ENCODE peak calls at places on chromosomes 5 and 9, in five cellular contexts. V is GM23248, Z is cardiac muscle cell, S is PC-3, M is psoas muscle. T is an unnamed sample.

GRCh38 chr5:163789870-163790269 is 284.5 kb downstream of the MAT2B start:
- DNase-seq in V (peak; percentile 10), Z (no peak), S (peak; percentile 8), M (no peak), T (no peak)

GRCh38 chr9:126298319-126298801 is 28.3 kb upstream of the MVB12B start:
- DNase-seq in V (no peak), Z (no peak), S (no peak), M (no peak), T (no peak)

GRCh38 chr5:174423538-174423937 is 300.8 kb upstream of the MSX2 start:
- DNase-seq in V (no peak), Z (no peak), S (no peak), M (no peak), T (no peak)

GRCh38 chr9:19720374-19720773 is 68.5 kb downstream of the SLC24A2 start:
- DNase-seq in V (peak; percentile 50), Z (peak; percentile 70), S (peak; percentile 42), M (no peak), T (no peak)

GRCh38 chr5:53201746-53202145 is 92.2 kb upstream of the MOCS2 start:
- DNase-seq in V (no peak), Z (no peak), S (no peak), M (no peak), T (no peak)

GRCh38 chr9:105425817-105426433 is 21.9 kb upstream of the FSD1L start:
- DNase-seq in V (peak; percentile 68), Z (peak; percentile 56), S (peak; percentile 50), M (no peak), T (no peak)

GRCh38 chr9:70257512-70257911 is 1.3 kb upstream of the SMC5 start:
- DNase-seq in V (no peak), Z (no peak), S (no peak), M (no peak), T (no peak)

GRCh38 chr9:124266139-124266825 is 8.5 kb downstream of the NEK6 start:
- DNase-seq in V (peak; percentile 61), Z (no peak), S (no peak), M (no peak), T (no peak)

GRCh38 chr9:136386018-136386417 is 12.5 kb upstream of the CARD9 start:
- DNase-seq in V (no peak), Z (no peak), S (no peak), M (no peak), T (no peak)

GRCh38 chr9:131862261-131862660 is 122.4 kb upstream of the RAPGEF1 start:
- DNase-seq in V (no peak), Z (no peak), S (no peak), M (no peak), T (no peak)

GRCh38 chr5:139642213-139642612 is 5.9 kb upstream of the CXXC5 start:
- DNase-seq in V (no peak), Z (no peak), S (no peak), M (no peak), T (peak; percentile 12)

GRCh38 chr5:140966293-140967225 is at the start of gene PCDHAC2:
- DNase-seq in V (peak; percentile 26), Z (peak; percentile 54), S (peak; percentile 60), M (peak; percentile 30), T (no peak)

GRCh38 chr5:87769137-87769536 is 356.4 kb upstream of the CCNH start:
- DNase-seq in V (no peak), Z (no peak), S (peak; percentile 94), M (no peak), T (no peak)

GRCh38 chr9:126533911-126534300 is 79.8 kb upstream of the LMX1B start:
- DNase-seq in V (no peak), Z (no peak), S (no peak), M (no peak), T (no peak)

GRCh38 chr5:66518052-66518451 is 78.1 kb upstream of the MAST4 start:
- DNase-seq in V (no peak), Z (no peak), S (no peak), M (no peak), T (no peak)

GRCh38 chr5:54722846-54723433 is 205.4 kb downstream of the SNX18 start:
- DNase-seq in V (peak; percentile 44), Z (no peak), S (peak; percentile 12), M (no peak), T (no peak)

GRCh38 chr9:121567142-121568100 is 67.8 kb upstream of the GGTA1 start:
- DNase-seq in V (peak; percentile 57), Z (peak; percentile 17), S (no peak), M (peak; percentile 46), T (no peak)

GRCh38 chr9:87603854-87604490 is 106.3 kb downstream of the DAPK1 start:
- DNase-seq in V (no peak), Z (no peak), S (no peak), M (no peak), T (no peak)

GRCh38 chr5:74173260-74173659 is 467.3 kb downstream of the ENC1 start:
- DNase-seq in V (no peak), Z (no peak), S (no peak), M (no peak), T (no peak)

GRCh38 chr9:127873886-127874285 is 3.6 kb downstream of the AK1 start:
- DNase-seq in V (peak; percentile 74), Z (peak; percentile 45), S (no peak), M (peak; percentile 85), T (peak; percentile 41)

GRCh38 chr5:93579561-93580386 is 1.2 kb downstream of the NR2F1-AS1 start:
- DNase-seq in V (peak; percentile 77), Z (peak; percentile 68), S (peak; percentile 51), M (peak; percentile 39), T (no peak)

GRCh38 chr5:93581738-93582414 is 857 bp upstream of the NR2F1-AS1 start:
- DNase-seq in V (peak; percentile 70), Z (peak; percentile 85), S (peak; percentile 54), M (no peak), T (no peak)

GRCh38 chr5:93578179-93578812 is 2.7 kb downstream of the NR2F1-AS1 start:
- DNase-seq in V (no peak), Z (no peak), S (no peak), M (no peak), T (no peak)

GRCh38 chr5:93578813-93579560 is 2.0 kb downstream of the NR2F1-AS1 start:
- DNase-seq in V (no peak), Z (peak; percentile 85), S (peak; percentile 89), M (peak; percentile 49), T (no peak)

DNA sequence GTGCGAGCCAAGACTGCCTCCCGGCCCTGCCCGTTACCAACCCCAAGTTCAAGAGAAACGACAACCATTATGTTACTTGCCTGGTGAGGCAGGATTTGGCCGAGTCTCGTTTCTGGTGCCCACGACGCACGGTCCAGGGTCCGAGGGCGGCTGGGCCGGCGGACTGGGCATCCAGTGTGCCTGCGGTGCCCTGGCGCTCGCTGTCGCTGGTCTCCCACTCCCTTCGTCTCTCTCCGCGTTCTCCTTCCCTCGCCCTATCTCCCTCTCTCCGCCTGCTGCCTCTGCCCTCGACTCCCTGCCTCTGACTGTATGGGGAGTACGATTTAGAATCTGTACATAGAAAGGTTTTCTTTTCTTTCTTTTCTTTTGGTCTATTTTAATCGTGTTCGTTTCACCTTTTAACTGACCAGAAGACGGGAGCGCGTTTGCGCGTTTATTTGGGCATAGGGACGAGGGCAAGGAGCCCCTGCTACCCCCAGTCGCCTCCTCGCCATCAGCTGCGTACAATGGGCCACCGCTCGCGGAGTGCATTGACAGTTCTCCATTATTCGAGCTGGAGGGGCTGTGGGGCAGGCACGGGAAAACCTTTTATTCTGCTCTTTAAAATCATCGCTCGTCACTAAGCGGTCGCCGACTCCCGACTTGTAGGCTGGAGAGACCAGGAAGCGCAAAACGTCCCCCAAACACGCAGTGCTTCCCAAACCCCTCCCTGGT is 475 bp downstream of the NR2F1-AS1 start:
- DNase-seq in V (peak; percentile 66), Z (peak; percentile 61), S (no peak), M (no peak), T (no peak)
- H3K27ac ChIP-seq in V (peak overlapping the region; percentile 49), Z (no peak overlapping the region), S (peak overlapping the region; percentile 70), M (no peak overlapping the region), T (peak overlapping the region; percentile 84)

GRCh38 chr5:132949151-132949550 is 14.3 kb downstream of the AFF4 start:
- DNase-seq in V (no peak), Z (peak; percentile 32), S (no peak), M (no peak), T (no peak)

GRCh38 chr5:132952829-132953228 is 10.6 kb downstream of the AFF4 start:
- DNase-seq in V (no peak), Z (no peak), S (no peak), M (no peak), T (no peak)

GRCh38 chr5:132951858-132952257 is 11.6 kb downstream of the AFF4 start:
- DNase-seq in V (no peak), Z (no peak), S (no peak), M (no peak), T (no peak)

GRCh38 chr5:132953710-132954109 is 9.7 kb downstream of the AFF4 start:
- DNase-seq in V (no peak), Z (no peak), S (no peak), M (no peak), T (no peak)
- H3K4me3 ChIP-seq in V (no peak overlapping the region), Z (no peak overlapping the region), S (no peak overlapping the region), M (no peak overlapping the region), T (no peak overlapping the region)

DNA sequence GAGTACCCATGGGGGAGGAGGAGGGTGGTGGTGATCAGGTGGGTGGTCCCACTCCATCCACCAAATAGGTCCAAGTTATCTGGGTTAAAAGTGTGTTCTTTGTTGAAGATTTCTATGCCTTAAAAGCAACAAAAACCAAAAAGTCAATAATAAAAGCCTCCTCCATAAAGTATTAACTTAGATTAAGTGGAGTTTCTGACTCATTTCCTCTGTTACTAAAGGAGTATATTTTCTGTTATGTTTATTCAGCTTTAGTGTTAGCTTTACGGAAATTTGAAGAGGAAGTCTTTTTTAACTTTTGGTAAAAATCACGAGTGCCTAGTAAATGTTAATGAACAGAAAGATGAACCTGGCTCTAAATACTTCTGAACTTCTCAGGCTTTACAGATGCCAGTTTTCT is 17.8 kb downstream of the FBXO38 start:
- DNase-seq in V (peak; percentile 60), Z (peak; percentile 27), S (peak; percentile 66), M (no peak), T (no peak)
- H3K4me1 ChIP-seq in V (peaks cover 15% of the 10 kb centered on the region), Z (peaks cover 27% of the 10 kb centered on the region), S (peaks cover 44% of the 10 kb centered on the region), M (no peaks in the 10 kb centered on the region), T (no peaks in the 10 kb centered on the region)

GRCh38 chr5:157597277-157597676 is 21.7 kb upstream of the ADAM19 start:
- DNase-seq in V (no peak), Z (no peak), S (no peak), M (no peak), T (no peak)
- H3K27ac ChIP-seq in V (no peak overlapping the region), Z (no peak overlapping the region), S (peak overlapping the region; percentile 83), M (no peak overlapping the region), T (no peak overlapping the region)

T was measured in breast epithelium.